ENCODE peak calls at places on chromosomes 6 and 20, in five cellular contexts. F, P, Q, C and L are unnamed samples.

GRCh38 chr6:27836783-27837635 is 75.2 kb downstream of the OR2B2 start:
- DNase-seq in Q (no peak), C (peak; percentile 52), P (peak; percentile 76), F (peak; percentile 70), L (peak; percentile 72)

GRCh38 chr6:160583805-160584204 is 80.3 kb downstream of the LPA start:
- DNase-seq in P (peak; percentile 47), Q (no peak), F (no peak), C (no peak), L (no peak)

GRCh38 chr6:118334634-118335033 is 213.5 kb upstream of the PLN start:
- DNase-seq in F (no peak), P (no peak), Q (no peak), C (no peak), L (no peak)

GRCh38 chr20:611047-611842 is 1.1 kb upstream of the TCF15 start:
- DNase-seq in Q (peak; percentile 57), C (no peak), F (no peak), P (no peak), L (no peak)

GRCh38 chr6:100796049-100796823 is 84.9 kb downstream of the ASCC3 start:
- DNase-seq in Q (no peak), F (no peak), C (no peak), P (peak; percentile 11), L (no peak)

GRCh38 chr20:20410678-20411077 is 42.8 kb downstream of the INSM1 start:
- DNase-seq in F (no peak), C (no peak), Q (no peak), P (no peak), L (no peak)

GRCh38 chr6:134823635-134824034 is 126.3 kb downstream of the ALDH8A1 start:
- DNase-seq in P (no peak), C (no peak), Q (no peak), F (no peak), L (no peak)

GRCh38 chr20:31670371-31671228 is 32.9 kb downstream of the COX4I2 start:
- DNase-seq in F (peak; percentile 61), C (peak; percentile 85), P (no peak), Q (peak; percentile 72), L (peak; percentile 87)

GRCh38 chr6:149881066-149881766 is 16.7 kb downstream of the RAET1E start:
- DNase-seq in P (no peak), Q (no peak), F (no peak), C (no peak), L (no peak)

GRCh38 chr20:45523833-45524232 is 8.4 kb upstream of the SPINT3 start:
- DNase-seq in Q (no peak), F (no peak), P (peak; percentile 54), C (no peak), L (no peak)

GRCh38 chr20:12535316-12535715 is 473.5 kb upstream of the SPTLC3 start:
- DNase-seq in P (no peak), F (no peak), C (no peak), Q (no peak), L (no peak)

GRCh38 chr6:109389650-109390274 is 7.5 kb upstream of the CD164 start:
- DNase-seq in C (no peak), F (no peak), P (no peak), Q (no peak), L (no peak)

GRCh38 chr20:24998631-24999445 is 6.3 kb upstream of the APMAP start:
- DNase-seq in Q (no peak), P (no peak), C (no peak), F (peak; percentile 5), L (peak; percentile 53)

GRCh38 chr6:110400208-110400607 is 15.2 kb downstream of the DDO start:
- DNase-seq in Q (no peak), F (no peak), P (no peak), C (no peak), L (no peak)

GRCh38 chr6:128569737-128570438 is 49.5 kb upstream of the PTPRK start:
- DNase-seq in Q (no peak), C (no peak), P (peak; percentile 92), F (no peak), L (no peak)

GRCh38 chr20:13022401-13023170 is 13.8 kb downstream of the SPTLC3 start:
- DNase-seq in P (peak; percentile 91), C (no peak), F (no peak), Q (no peak), L (no peak)

GRCh38 chr6:169820358-169820757 is 68.9 kb downstream of the ERMARD start:
- DNase-seq in F (no peak), C (no peak), P (no peak), Q (no peak), L (no peak)

GRCh38 chr6:43405354-43405753 is 22.0 kb upstream of the ABCC10 start:
- DNase-seq in F (no peak), Q (no peak), C (no peak), P (peak; percentile 56), L (no peak)

GRCh38 chr6:24537082-24537699 is 42.4 kb downstream of the ALDH5A1 start:
- DNase-seq in P (peak; percentile 29), Q (no peak), F (no peak), C (no peak), L (no peak)

GRCh38 chr6:42960243-42961019 is at the start of gene GNMT:
- DNase-seq in P (peak; percentile 74), F (peak; percentile 79), C (peak; percentile 25), Q (peak; percentile 92), L (peak; percentile 78)

GRCh38 chr6:84052204-84052882 is 18.8 kb downstream of the MRAP2 start:
- DNase-seq in P (peak; percentile 34), F (peak; percentile 35), C (peak; percentile 69), Q (no peak), L (no peak)

GRCh38 chr20:64212750-64213149 is 42.8 kb upstream of the PCMTD2 start:
- DNase-seq in C (no peak), Q (no peak), P (no peak), F (no peak), L (peak; percentile 83)
- H3K27ac ChIP-seq in C (no peak overlapping the region), Q (no peak overlapping the region), P (no peak overlapping the region), F (no peak overlapping the region), L (peak overlapping the region; percentile 43)

DNA sequence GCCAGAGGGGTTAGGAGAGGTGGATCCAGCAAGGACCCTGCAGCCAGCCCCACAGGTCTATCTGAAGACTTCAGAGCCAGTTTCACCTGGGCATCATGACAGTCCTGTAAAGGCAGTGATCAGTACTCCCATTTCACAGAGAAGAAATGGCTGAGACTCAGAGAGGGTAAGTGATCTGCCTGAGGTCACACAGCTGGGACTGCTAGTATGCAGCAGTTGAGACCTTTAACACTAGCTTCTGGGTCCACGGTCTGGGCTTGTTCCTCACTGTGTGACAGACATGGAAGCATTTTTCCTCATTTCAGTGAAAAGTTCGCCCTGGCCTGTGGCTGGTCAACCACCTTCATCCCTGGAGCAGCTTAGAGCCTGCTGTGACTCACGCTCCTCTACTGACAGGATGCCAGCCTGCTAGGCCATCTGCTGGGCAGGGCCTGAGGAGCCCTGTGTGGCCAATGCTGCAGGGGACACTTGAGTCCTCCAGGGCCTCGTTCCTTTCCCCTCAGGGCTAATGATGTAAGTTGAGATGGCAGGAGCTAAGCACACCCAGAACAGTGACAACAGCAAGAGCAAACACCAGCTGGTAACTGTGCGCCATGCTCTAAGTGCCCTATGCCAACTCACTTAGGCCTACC is 192.0 kb downstream of the LRFN2 start:
- DNase-seq in F (no peak), Q (no peak), P (peak; percentile 4), C (no peak), L (no peak)
- H3K27ac ChIP-seq in F (no peak overlapping the region), Q (no peak overlapping the region), P (no peak overlapping the region), C (no peak overlapping the region), L (no peak overlapping the region)

GRCh38 chr20:51127713-51128112 is 104.8 kb upstream of the KCNG1 start:
- DNase-seq in C (no peak), Q (no peak), F (no peak), P (no peak), L (no peak)
- H3K27ac ChIP-seq in C (no peak overlapping the region), Q (no peak overlapping the region), F (no peak overlapping the region), P (peak overlapping the region; percentile 40), L (no peak overlapping the region)

GRCh38 chr20:62650551-62651284 is 8.4 kb downstream of the SLCO4A1 start:
- DNase-seq in P (no peak), C (no peak), F (no peak), Q (no peak), L (no peak)
- H3K27ac ChIP-seq in P (peak overlapping the region; percentile 52), C (peak overlapping the region; percentile 80), F (peak overlapping the region; percentile 87), Q (peak overlapping the region; percentile 90), L (peak overlapping the region; percentile 93)

GRCh38 chr6:21707527-21707926 is 114.0 kb downstream of the SOX4 start:
- DNase-seq in P (peak; percentile 32), F (no peak), C (no peak), Q (no peak), L (no peak)

GRCh38 chr6:21710908-21711627 is 117.5 kb downstream of the SOX4 start:
- DNase-seq in Q (no peak), F (no peak), C (no peak), P (no peak), L (no peak)

GRCh38 chr6:21708181-21708580 is 114.6 kb downstream of the SOX4 start:
- DNase-seq in C (no peak), Q (no peak), P (no peak), F (no peak), L (no peak)

DNA sequence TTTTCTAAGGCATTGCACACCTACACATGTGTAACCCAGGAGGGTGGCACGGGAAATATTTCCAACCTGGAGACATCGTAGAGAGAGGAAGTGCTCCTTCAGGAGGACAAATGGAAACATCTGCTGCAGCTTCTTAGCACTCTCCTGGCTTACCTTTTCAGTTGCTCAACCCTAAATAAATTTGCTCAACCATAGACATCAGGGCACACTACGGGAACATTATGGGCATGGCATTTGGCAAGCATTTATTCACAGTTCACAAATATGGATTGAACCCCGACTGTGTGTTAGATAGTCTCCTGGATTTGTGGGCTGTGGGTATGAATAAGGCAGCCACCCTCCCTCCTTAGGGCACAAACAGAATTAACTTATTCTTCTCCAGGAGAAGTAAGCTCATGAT is 118.7 kb downstream of the SOX4 start:
- DNase-seq in C (no peak), F (no peak), P (no peak), Q (no peak), L (no peak)
- H3K27ac ChIP-seq in C (no peak overlapping the region), F (no peak overlapping the region), P (no peak overlapping the region), Q (no peak overlapping the region), L (no peak overlapping the region)

DNA sequence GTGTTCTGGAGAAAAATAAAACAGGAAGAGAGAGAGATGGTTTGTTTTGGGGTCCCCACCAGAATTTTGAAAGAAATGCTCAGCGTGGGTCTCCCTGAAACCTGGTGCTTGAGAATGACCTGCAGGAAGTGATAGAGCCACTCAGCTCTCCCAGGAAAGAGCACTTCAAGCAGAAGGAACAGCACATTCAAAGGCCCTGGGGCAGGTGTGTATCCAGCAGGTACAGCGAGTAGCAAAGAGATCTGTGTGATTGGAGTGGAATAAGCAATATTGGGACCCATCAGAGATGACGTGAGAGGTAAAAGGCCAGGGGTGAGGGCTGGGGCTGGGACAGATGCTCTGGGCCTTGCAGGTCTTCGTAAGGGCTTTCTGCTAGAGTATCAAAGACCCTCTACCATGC is 89.5 kb upstream of the CCDC167 start:
- DNase-seq in P (no peak), F (no peak), Q (no peak), C (no peak), L (no peak)
- H3K27ac ChIP-seq in P (no peak overlapping the region), F (no peak overlapping the region), Q (no peak overlapping the region), C (no peak overlapping the region), L (no peak overlapping the region)

GRCh38 chr6:18585032-18585573 is 198.0 kb downstream of the RNF144B start:
- DNase-seq in Q (no peak), F (peak; percentile 50), C (peak; percentile 47), P (peak; percentile 80), L (no peak)
- H3K27ac ChIP-seq in Q (no peak overlapping the region), F (no peak overlapping the region), C (no peak overlapping the region), P (peak overlapping the region; percentile 28), L (no peak overlapping the region)

DNA sequence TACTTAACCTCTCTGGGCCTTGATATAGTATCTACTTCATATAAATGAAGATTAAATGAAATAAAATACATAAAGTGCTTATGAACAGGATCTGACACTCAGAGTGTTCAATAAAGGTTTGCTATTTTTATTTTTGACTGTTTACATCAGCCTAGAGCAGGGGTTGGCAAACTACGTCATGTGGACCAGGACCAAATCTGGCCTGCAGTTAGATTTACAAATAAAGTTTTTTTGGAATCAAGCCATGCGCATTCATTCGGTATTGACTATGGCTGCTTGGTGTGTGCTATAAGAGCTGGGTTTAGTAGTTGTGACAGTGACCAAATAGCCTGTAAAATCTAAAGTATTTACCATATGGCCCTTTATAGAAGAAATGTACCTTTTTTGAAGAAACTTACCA is 20.8 kb downstream of the PEX7 start:
- DNase-seq in F (no peak), Q (no peak), C (no peak), P (no peak), L (no peak)
- H3K27ac ChIP-seq in F (no peak overlapping the region), Q (no peak overlapping the region), C (no peak overlapping the region), P (no peak overlapping the region), L (no peak overlapping the region)